ENCODE peak calls at places on chromosomes 3 and 15, in six cellular contexts. D is skeletal muscle cell; E is A172; X is hippocampal formation; K is stimulated activated CD4-positive, alpha-beta T cell treated with anti-CD3 and anti-CD28 coated beads, Interleukin-4, amount 100 ng/mL, for 48 hours; U is keratinocyte. W is an unnamed sample.
A peak's percentile ranks its signal among the peaks of the same experiment; 100 is the strongest.

GRCh38 chr3:113602836-113603235 is 70.5 kb downstream of the SIDT1 start:
- DNase-seq in D (no peak), E (no peak), X (no peak), K (no peak), U (no peak), W (no peak)

GRCh38 chr3:73510298-73510697 is 114.4 kb downstream of the PDZRN3 start:
- DNase-seq in D (no peak), E (no peak), X (no peak), K (no peak), U (no peak), W (no peak)

GRCh38 chr3:171755015-171755589 is 55.2 kb downstream of the PLD1 start:
- DNase-seq in D (no peak), E (no peak), X (no peak), K (no peak), U (no peak), W (no peak)

GRCh38 chr15:70035719-70036077 is 62.0 kb downstream of the TLE3 start:
- DNase-seq in D (no peak), E (no peak), X (peak; percentile 23), K (no peak), U (no peak), W (no peak)

GRCh38 chr15:66586155-66586976 is 20.6 kb upstream of the LCTL start:
- DNase-seq in D (no peak), E (no peak), X (no peak), K (no peak), U (no peak), W (no peak)

GRCh38 chr3:43166406-43166805 is 60.5 kb upstream of the POMGNT2 start:
- DNase-seq in D (no peak), E (no peak), X (no peak), K (no peak), U (no peak), W (no peak)

GRCh38 chr3:95655363-95655986 is 1158.9 kb upstream of the EPHA6 start:
- DNase-seq in D (no peak), E (peak; percentile 39), X (no peak), K (no peak), U (no peak), W (no peak)

GRCh38 chr15:68372291-68372811 is 59.6 kb downstream of the ITGA11 start:
- DNase-seq in D (no peak), E (no peak), X (no peak), K (no peak), U (no peak), W (no peak)

GRCh38 chr3:187041362-187042061 is 97.8 kb downstream of the RPL39L start:
- DNase-seq in D (no peak), E (peak; percentile 47), X (no peak), K (no peak), U (no peak), W (peak; percentile 72)

W was measured in erythroblast.